ENCODE peak calls at places on chromosomes 12 and 14, in four cellular contexts. R is left colon, G is T-helper 22 cell, A is HS-5. Z is an unnamed sample.
A peak's percentile ranks its signal among the peaks of the same experiment; 100 is the strongest.

GRCh38 chr12:28189774-28190320 is 409 bp upstream of the CCDC91 start:
- DNase-seq in R (peak; percentile 11), A (no peak), G (no peak), Z (no peak)

GRCh38 chr14:95206534-95206933 is 49.2 kb upstream of the DICER1 start:
- DNase-seq in G (no peak), R (no peak), A (no peak), Z (no peak)

GRCh38 chr14:55160989-55161388 is 30.4 kb downstream of the DLGAP5 start:
- DNase-seq in A (no peak), R (no peak), G (no peak), Z (no peak)

GRCh38 chr14:89851031-89851430 is 103.5 kb downstream of the EFCAB11 start:
- DNase-seq in R (no peak), A (no peak), G (no peak), Z (no peak)

GRCh38 chr12:19597304-19598066 is 158.2 kb downstream of the AEBP2 start:
- DNase-seq in G (no peak), R (no peak), A (no peak), Z (no peak)

GRCh38 chr12:22048351-22049041 is 2.5 kb downstream of the CMAS start:
- DNase-seq in R (no peak), G (no peak), A (no peak), Z (no peak)

GRCh38 chr12:27967551-27968054 is 4.9 kb downstream of the PTHLH start:
- DNase-seq in R (no peak), A (no peak), G (no peak), Z (no peak)

GRCh38 chr12:70756118-70756517 is 118.9 kb upstream of the PTPRB start:
- DNase-seq in G (no peak), R (no peak), A (peak; percentile 38), Z (peak; percentile 40)

GRCh38 chr14:93564918-93565317 is 134.2 kb downstream of the UNC79 start:
- DNase-seq in A (no peak), G (no peak), R (no peak), Z (no peak)

GRCh38 chr12:52121848-52122838 is 42.6 kb downstream of the SMIM41 start:
- DNase-seq in A (no peak), G (no peak), R (peak; percentile 79), Z (no peak)

GRCh38 chr14:89013698-89014569 is 189.5 kb downstream of the TTC8 start:
- DNase-seq in G (no peak), R (no peak), A (no peak), Z (no peak)

GRCh38 chr14:89848165-89848564 is 106.4 kb downstream of the EFCAB11 start:
- DNase-seq in R (no peak), A (no peak), G (no peak), Z (no peak)

GRCh38 chr12:54725233-54725843 is 77.2 kb upstream of the DCD start:
- DNase-seq in R (no peak), G (no peak), A (no peak), Z (no peak)

GRCh38 chr14:34983148-34983760 is 462 bp downstream of the SRP54 start:
- DNase-seq in G (no peak), R (no peak), A (no peak), Z (no peak)

GRCh38 chr14:24777678-24778077 is 143.7 kb upstream of the GZMB start:
- DNase-seq in G (no peak), R (no peak), A (no peak), Z (no peak)

GRCh38 chr14:99730876-99731351 is 46.8 kb downstream of the CYP46A1 start:
- DNase-seq in A (no peak), R (no peak), G (no peak), Z (no peak)

GRCh38 chr12:104877107-104877705 is 80.9 kb downstream of the SLC41A2 start:
- DNase-seq in R (peak; percentile 10), A (peak; percentile 19), G (no peak), Z (no peak)

GRCh38 chr14:85527006-85527405 is 2.9 kb upstream of the FLRT2 start:
- DNase-seq in R (no peak), G (no peak), A (peak; percentile 67), Z (no peak)

GRCh38 chr12:16361142-16361783 is 13.8 kb downstream of the MGST1 start:
- DNase-seq in G (no peak), A (no peak), R (peak; percentile 20), Z (no peak)

GRCh38 chr12:23899434-23899833 is 50.0 kb downstream of the SOX5 start:
- DNase-seq in G (no peak), R (no peak), A (no peak), Z (no peak)

GRCh38 chr14:55107766-55108554 is 21.1 kb upstream of the LGALS3 start:
- DNase-seq in G (peak; percentile 55), R (peak; percentile 84), A (no peak), Z (peak; percentile 80)

GRCh38 chr14:54529811-54530210 is 20.1 kb downstream of the CGRRF1 start:
- DNase-seq in A (no peak), R (peak; percentile 68), G (no peak), Z (no peak)

GRCh38 chr14:104895786-104896642 is 28.7 kb upstream of the PLD4 start:
- DNase-seq in G (no peak), R (no peak), A (no peak), Z (no peak)

GRCh38 chr14:101086926-101087325 is 183.4 kb upstream of the RTL1 start:
- DNase-seq in A (no peak), R (no peak), G (no peak), Z (no peak)

GRCh38 chr14:49106721-49107689 is 479.2 kb downstream of the RPS29 start:
- DNase-seq in G (no peak), A (no peak), R (no peak), Z (no peak)

GRCh38 chr14:22561661-22562579 is 27.1 kb downstream of the DAD1 start:
- DNase-seq in G (peak; percentile 82), A (no peak), R (peak; percentile 37), Z (no peak)

GRCh38 chr12:24719293-24719721 is 229.6 kb downstream of the BCAT1 start:
- DNase-seq in A (peak; percentile 62), G (no peak), R (no peak), Z (peak; percentile 20)

GRCh38 chr14:23063601-23064000 is 6.3 kb upstream of the CDH24 start:
- DNase-seq in A (no peak), G (no peak), R (no peak), Z (no peak)

GRCh38 chr12:93773122-93773871 is 96.1 kb downstream of the CRADD start:
- DNase-seq in R (no peak), A (no peak), G (peak; percentile 29), Z (no peak)

GRCh38 chr12:1473418-1473817 is 121.0 kb downstream of the FBXL14 start:
- DNase-seq in R (no peak), A (no peak), G (no peak), Z (no peak)